ENCODE peak calls at places on chromosomes 6 and 20, in eight cellular contexts. One of them, this sample, is unnamed.

GRCh38 chr6:160137989-160138835 is 16.6 kb downstream of the SLC22A1 start:
- DNase-seq in B cell: peak; percentile 43
- DNase-seq in T follicular helper cell: peak; percentile 39
- DNase-seq in CD8-positive, alpha-beta memory T cell: peak; percentile 43
- DNase-seq in Panc1: peak; percentile 39
- DNase-seq in Ammon's horn: peak; percentile 55
- DNase-seq in epithelial cell of esophagus: peak; percentile 71
- DNase-seq in HT-29: peak; percentile 68
- DNase-seq in this sample: peak; percentile 56

GRCh38 chr20:52191132-52191435 is 495 bp downstream of the ZFP64 start:
- DNase-seq in B cell: no peak
- DNase-seq in T follicular helper cell: no peak
- DNase-seq in CD8-positive, alpha-beta memory T cell: no peak
- DNase-seq in Panc1: no peak
- DNase-seq in Ammon's horn: peak; percentile 72
- DNase-seq in epithelial cell of esophagus: no peak
- DNase-seq in HT-29: no peak
- DNase-seq in this sample: peak; percentile 56

GRCh38 chr6:137111296-137112066 is 62.0 kb downstream of the IL22RA2 start:
- DNase-seq in B cell: no peak
- DNase-seq in T follicular helper cell: no peak
- DNase-seq in CD8-positive, alpha-beta memory T cell: no peak
- DNase-seq in Panc1: no peak
- DNase-seq in Ammon's horn: no peak
- DNase-seq in epithelial cell of esophagus: peak; percentile 26
- DNase-seq in HT-29: no peak
- DNase-seq in this sample: no peak

GRCh38 chr20:50719328-50719727 is 12.1 kb upstream of the PARD6B start:
- DNase-seq in B cell: no peak
- DNase-seq in T follicular helper cell: no peak
- DNase-seq in CD8-positive, alpha-beta memory T cell: no peak
- DNase-seq in Panc1: no peak
- DNase-seq in Ammon's horn: no peak
- DNase-seq in epithelial cell of esophagus: no peak
- DNase-seq in HT-29: no peak
- DNase-seq in this sample: no peak

GRCh38 chr20:40563296-40563950 is 125.6 kb downstream of the MAFB start:
- DNase-seq in B cell: no peak
- DNase-seq in T follicular helper cell: no peak
- DNase-seq in CD8-positive, alpha-beta memory T cell: no peak
- DNase-seq in Panc1: no peak
- DNase-seq in Ammon's horn: no peak
- DNase-seq in epithelial cell of esophagus: peak; percentile 93
- DNase-seq in HT-29: peak; percentile 100
- DNase-seq in this sample: no peak

GRCh38 chr20:48638546-48638945 is 189.3 kb downstream of the PREX1 start:
- DNase-seq in B cell: no peak
- DNase-seq in T follicular helper cell: no peak
- DNase-seq in CD8-positive, alpha-beta memory T cell: no peak
- DNase-seq in Panc1: peak; percentile 73
- DNase-seq in Ammon's horn: no peak
- DNase-seq in epithelial cell of esophagus: no peak
- DNase-seq in HT-29: peak; percentile 26
- DNase-seq in this sample: peak; percentile 53

GRCh38 chr6:161226005-161226964 is 47.6 kb downstream of the AGPAT4 start:
- DNase-seq in B cell: no peak
- DNase-seq in T follicular helper cell: no peak
- DNase-seq in CD8-positive, alpha-beta memory T cell: peak; percentile 71
- DNase-seq in Panc1: no peak
- DNase-seq in Ammon's horn: no peak
- DNase-seq in epithelial cell of esophagus: no peak
- DNase-seq in HT-29: no peak
- DNase-seq in this sample: no peak

GRCh38 chr6:37547564-37548061 is 47.9 kb upstream of the CCDC167 start:
- DNase-seq in B cell: peak; percentile 55
- DNase-seq in T follicular helper cell: no peak
- DNase-seq in CD8-positive, alpha-beta memory T cell: no peak
- DNase-seq in Panc1: no peak
- DNase-seq in Ammon's horn: peak; percentile 28
- DNase-seq in epithelial cell of esophagus: peak; percentile 91
- DNase-seq in HT-29: no peak
- DNase-seq in this sample: no peak

GRCh38 chr20:30610044-30610693 is 647.3 kb upstream of the DEFB115 start:
- DNase-seq in B cell: no peak
- DNase-seq in T follicular helper cell: no peak
- DNase-seq in CD8-positive, alpha-beta memory T cell: no peak
- DNase-seq in Panc1: no peak
- DNase-seq in Ammon's horn: no peak
- DNase-seq in epithelial cell of esophagus: no peak
- DNase-seq in HT-29: no peak
- DNase-seq in this sample: no peak

GRCh38 chr20:2315440-2315778 is 19.6 kb downstream of the TGM3 start:
- DNase-seq in B cell: no peak
- DNase-seq in T follicular helper cell: no peak
- DNase-seq in CD8-positive, alpha-beta memory T cell: no peak
- DNase-seq in Panc1: no peak
- DNase-seq in Ammon's horn: no peak
- DNase-seq in epithelial cell of esophagus: no peak
- DNase-seq in HT-29: no peak
- DNase-seq in this sample: no peak

GRCh38 chr6:38527371-38527770 is 112.4 kb downstream of the BTBD9 start:
- DNase-seq in B cell: no peak
- DNase-seq in T follicular helper cell: no peak
- DNase-seq in CD8-positive, alpha-beta memory T cell: no peak
- DNase-seq in Panc1: no peak
- DNase-seq in Ammon's horn: no peak
- DNase-seq in epithelial cell of esophagus: no peak
- DNase-seq in HT-29: no peak
- DNase-seq in this sample: no peak

GRCh38 chr6:81749704-81750103 is 2.8 kb downstream of the TENT5A start:
- DNase-seq in B cell: no peak
- DNase-seq in T follicular helper cell: no peak
- DNase-seq in CD8-positive, alpha-beta memory T cell: no peak
- DNase-seq in Panc1: no peak
- DNase-seq in Ammon's horn: no peak
- DNase-seq in epithelial cell of esophagus: no peak
- DNase-seq in HT-29: no peak
- DNase-seq in this sample: no peak

GRCh38 chr6:41939848-41940758 is 1.5 kb downstream of the CCND3 start:
- DNase-seq in B cell: no peak
- DNase-seq in T follicular helper cell: no peak
- DNase-seq in CD8-positive, alpha-beta memory T cell: no peak
- DNase-seq in Panc1: no peak
- DNase-seq in Ammon's horn: no peak
- DNase-seq in epithelial cell of esophagus: peak; percentile 51
- DNase-seq in HT-29: peak; percentile 35
- DNase-seq in this sample: no peak

GRCh38 chr6:85574932-85575598 is 18.6 kb downstream of the SNX14 start:
- DNase-seq in B cell: no peak
- DNase-seq in T follicular helper cell: no peak
- DNase-seq in CD8-positive, alpha-beta memory T cell: no peak
- DNase-seq in Panc1: no peak
- DNase-seq in Ammon's horn: no peak
- DNase-seq in epithelial cell of esophagus: peak; percentile 84
- DNase-seq in HT-29: peak; percentile 52
- DNase-seq in this sample: no peak

GRCh38 chr6:150027806-150028565 is 2.7 kb upstream of the RAET1L start:
- DNase-seq in B cell: no peak
- DNase-seq in T follicular helper cell: no peak
- DNase-seq in CD8-positive, alpha-beta memory T cell: no peak
- DNase-seq in Panc1: no peak
- DNase-seq in Ammon's horn: no peak
- DNase-seq in epithelial cell of esophagus: no peak
- DNase-seq in HT-29: no peak
- DNase-seq in this sample: no peak

GRCh38 chr6:34196833-34197195 is 39.9 kb upstream of the HMGA1 start:
- DNase-seq in B cell: no peak
- DNase-seq in T follicular helper cell: no peak
- DNase-seq in CD8-positive, alpha-beta memory T cell: no peak
- DNase-seq in Panc1: no peak
- DNase-seq in Ammon's horn: no peak
- DNase-seq in epithelial cell of esophagus: no peak
- DNase-seq in HT-29: no peak
- DNase-seq in this sample: no peak

GRCh38 chr6:15518878-15519277 is 143.9 kb downstream of the DTNBP1 start:
- DNase-seq in B cell: no peak
- DNase-seq in T follicular helper cell: no peak
- DNase-seq in CD8-positive, alpha-beta memory T cell: no peak
- DNase-seq in Panc1: no peak
- DNase-seq in Ammon's horn: no peak
- DNase-seq in epithelial cell of esophagus: no peak
- DNase-seq in HT-29: no peak
- DNase-seq in this sample: no peak

GRCh38 chr6:132202569-132202968 is 198.7 kb downstream of the MOXD1 start:
- DNase-seq in B cell: no peak
- DNase-seq in T follicular helper cell: no peak
- DNase-seq in CD8-positive, alpha-beta memory T cell: no peak
- DNase-seq in Panc1: no peak
- DNase-seq in Ammon's horn: no peak
- DNase-seq in epithelial cell of esophagus: no peak
- DNase-seq in HT-29: no peak
- DNase-seq in this sample: no peak

GRCh38 chr6:98880486-98880885 is 46.1 kb downstream of the POU3F2 start:
- DNase-seq in B cell: no peak
- DNase-seq in T follicular helper cell: no peak
- DNase-seq in CD8-positive, alpha-beta memory T cell: no peak
- DNase-seq in Panc1: no peak
- DNase-seq in Ammon's horn: no peak
- DNase-seq in epithelial cell of esophagus: no peak
- DNase-seq in HT-29: no peak
- DNase-seq in this sample: no peak

GRCh38 chr20:4018015-4018748 is 2.8 kb upstream of the RNF24 start:
- DNase-seq in B cell: no peak
- DNase-seq in T follicular helper cell: no peak
- DNase-seq in CD8-positive, alpha-beta memory T cell: no peak
- DNase-seq in Panc1: no peak
- DNase-seq in Ammon's horn: no peak
- DNase-seq in epithelial cell of esophagus: peak; percentile 84
- DNase-seq in HT-29: peak; percentile 56
- DNase-seq in this sample: no peak

GRCh38 chr6:3358413-3359090 is 98.3 kb downstream of the SLC22A23 start:
- DNase-seq in B cell: no peak
- DNase-seq in T follicular helper cell: no peak
- DNase-seq in CD8-positive, alpha-beta memory T cell: no peak
- DNase-seq in Panc1: no peak
- DNase-seq in Ammon's horn: no peak
- DNase-seq in epithelial cell of esophagus: no peak
- DNase-seq in HT-29: no peak
- DNase-seq in this sample: no peak

GRCh38 chr20:50815162-50815989 is 20.5 kb downstream of the BCAS4 start:
- DNase-seq in B cell: peak; percentile 42
- DNase-seq in T follicular helper cell: no peak
- DNase-seq in CD8-positive, alpha-beta memory T cell: no peak
- DNase-seq in Panc1: no peak
- DNase-seq in Ammon's horn: no peak
- DNase-seq in epithelial cell of esophagus: peak; percentile 44
- DNase-seq in HT-29: no peak
- DNase-seq in this sample: no peak

GRCh38 chr6:144330588-144330987 is 45.5 kb downstream of the UTRN start:
- DNase-seq in B cell: no peak
- DNase-seq in T follicular helper cell: no peak
- DNase-seq in CD8-positive, alpha-beta memory T cell: no peak
- DNase-seq in Panc1: no peak
- DNase-seq in Ammon's horn: no peak
- DNase-seq in epithelial cell of esophagus: peak; percentile 86
- DNase-seq in HT-29: peak; percentile 87
- DNase-seq in this sample: no peak

GRCh38 chr6:106194949-106195919 is 109.1 kb downstream of the PRDM1 start:
- DNase-seq in B cell: peak; percentile 52
- DNase-seq in T follicular helper cell: no peak
- DNase-seq in CD8-positive, alpha-beta memory T cell: peak; percentile 56
- DNase-seq in Panc1: no peak
- DNase-seq in Ammon's horn: no peak
- DNase-seq in epithelial cell of esophagus: peak; percentile 96
- DNase-seq in HT-29: peak; percentile 34
- DNase-seq in this sample: peak; percentile 36

GRCh38 chr6:24940311-24940917 is 4.7 kb upstream of the RIPOR2 start:
- DNase-seq in B cell: no peak
- DNase-seq in T follicular helper cell: no peak
- DNase-seq in CD8-positive, alpha-beta memory T cell: no peak
- DNase-seq in Panc1: no peak
- DNase-seq in Ammon's horn: no peak
- DNase-seq in epithelial cell of esophagus: no peak
- DNase-seq in HT-29: no peak
- DNase-seq in this sample: no peak

GRCh38 chr6:158033751-158034702 is 52.4 kb downstream of the SYNJ2 start:
- DNase-seq in B cell: no peak
- DNase-seq in T follicular helper cell: no peak
- DNase-seq in CD8-positive, alpha-beta memory T cell: no peak
- DNase-seq in Panc1: no peak
- DNase-seq in Ammon's horn: no peak
- DNase-seq in epithelial cell of esophagus: no peak
- DNase-seq in HT-29: peak; percentile 80
- DNase-seq in this sample: no peak

This sample was measured in SK-MEL-5.